ENCODE peak calls at places on chromosomes 13 and 19, in six cellular contexts. One of them, this sample, is unnamed.

GRCh38 chr19:30090476-30090875 is 148.4 kb downstream of the URI1 start:
- DNase-seq in SK-N-SH: no peak
- DNase-seq in H1: no peak
- DNase-seq in GM12878: no peak
- DNase-seq in K562: no peak
- DNase-seq in HepG2: no peak
- DNase-seq in this sample: no peak

GRCh38 chr13:108859202-108860012 is 230.0 kb downstream of the MYO16 start:
- DNase-seq in SK-N-SH: no peak
- DNase-seq in GM12878: no peak
- DNase-seq in K562: no peak
- DNase-seq in HepG2: no peak
- DNase-seq in H1: no peak
- DNase-seq in this sample: no peak

GRCh38 chr19:23817519-23817918 is 58.8 kb upstream of the ZNF681 start:
- DNase-seq in SK-N-SH: peak; percentile 24
- DNase-seq in H1: no peak
- DNase-seq in K562: peak; percentile 73
- DNase-seq in HepG2: peak; percentile 22
- DNase-seq in GM12878: no peak
- DNase-seq in this sample: no peak

GRCh38 chr19:35476149-35476548 is 14.1 kb downstream of the KRTDAP start:
- DNase-seq in GM12878: no peak
- DNase-seq in H1: no peak
- DNase-seq in HepG2: no peak
- DNase-seq in SK-N-SH: no peak
- DNase-seq in K562: peak; percentile 53
- DNase-seq in this sample: no peak

GRCh38 chr13:44075113-44075512 is 195.4 kb downstream of the LACC1 start:
- DNase-seq in SK-N-SH: no peak
- DNase-seq in HepG2: no peak
- DNase-seq in GM12878: no peak
- DNase-seq in K562: no peak
- DNase-seq in H1: no peak
- DNase-seq in this sample: no peak

GRCh38 chr19:51691122-51692064 is 1.7 kb upstream of the SPACA6 start:
- DNase-seq in SK-N-SH: peak; percentile 42
- DNase-seq in GM12878: no peak
- DNase-seq in K562: no peak
- DNase-seq in H1: no peak
- DNase-seq in HepG2: no peak
- DNase-seq in this sample: no peak

GRCh38 chr19:45523642-45524256 is 16.5 kb downstream of the VASP start:
- DNase-seq in SK-N-SH: peak; percentile 94
- DNase-seq in K562: peak; percentile 81
- DNase-seq in HepG2: peak; percentile 82
- DNase-seq in GM12878: peak; percentile 57
- DNase-seq in H1: peak; percentile 64
- DNase-seq in this sample: peak; percentile 80

GRCh38 chr13:76928456-76928855 is 19.9 kb upstream of the ACOD1 start:
- DNase-seq in SK-N-SH: no peak
- DNase-seq in HepG2: no peak
- DNase-seq in GM12878: no peak
- DNase-seq in H1: no peak
- DNase-seq in K562: no peak
- DNase-seq in this sample: no peak

GRCh38 chr19:47860602-47861297 is 1.7 kb downstream of the TPRX2 start:
- DNase-seq in H1: no peak
- DNase-seq in SK-N-SH: no peak
- DNase-seq in K562: no peak
- DNase-seq in GM12878: no peak
- DNase-seq in HepG2: no peak
- DNase-seq in this sample: no peak

GRCh38 chr13:21048901-21049655 is 12.3 kb downstream of the LATS2 start:
- DNase-seq in SK-N-SH: no peak
- DNase-seq in K562: no peak
- DNase-seq in HepG2: no peak
- DNase-seq in H1: no peak
- DNase-seq in GM12878: no peak
- DNase-seq in this sample: no peak

GRCh38 chr13:45916036-45916435 is 64.5 kb upstream of the SIAH3 start:
- DNase-seq in GM12878: no peak
- DNase-seq in K562: peak; percentile 3
- DNase-seq in SK-N-SH: no peak
- DNase-seq in H1: no peak
- DNase-seq in HepG2: no peak
- DNase-seq in this sample: no peak

GRCh38 chr13:34360702-34361101 is 542.8 kb downstream of the RFC3 start:
- DNase-seq in H1: no peak
- DNase-seq in K562: no peak
- DNase-seq in GM12878: no peak
- DNase-seq in HepG2: no peak
- DNase-seq in SK-N-SH: no peak
- DNase-seq in this sample: no peak
- TF ChIP-seq TAF1 in H1: no peak
- TF ChIP-seq TAF1 in K562: no peak
- TF ChIP-seq TAF1 in GM12878: no peak
- TF ChIP-seq TAF1 in HepG2: no peak
- TF ChIP-seq TAF1 in SK-N-SH: no peak
- TF ChIP-seq TAF1 in this sample: no peak

DNA sequence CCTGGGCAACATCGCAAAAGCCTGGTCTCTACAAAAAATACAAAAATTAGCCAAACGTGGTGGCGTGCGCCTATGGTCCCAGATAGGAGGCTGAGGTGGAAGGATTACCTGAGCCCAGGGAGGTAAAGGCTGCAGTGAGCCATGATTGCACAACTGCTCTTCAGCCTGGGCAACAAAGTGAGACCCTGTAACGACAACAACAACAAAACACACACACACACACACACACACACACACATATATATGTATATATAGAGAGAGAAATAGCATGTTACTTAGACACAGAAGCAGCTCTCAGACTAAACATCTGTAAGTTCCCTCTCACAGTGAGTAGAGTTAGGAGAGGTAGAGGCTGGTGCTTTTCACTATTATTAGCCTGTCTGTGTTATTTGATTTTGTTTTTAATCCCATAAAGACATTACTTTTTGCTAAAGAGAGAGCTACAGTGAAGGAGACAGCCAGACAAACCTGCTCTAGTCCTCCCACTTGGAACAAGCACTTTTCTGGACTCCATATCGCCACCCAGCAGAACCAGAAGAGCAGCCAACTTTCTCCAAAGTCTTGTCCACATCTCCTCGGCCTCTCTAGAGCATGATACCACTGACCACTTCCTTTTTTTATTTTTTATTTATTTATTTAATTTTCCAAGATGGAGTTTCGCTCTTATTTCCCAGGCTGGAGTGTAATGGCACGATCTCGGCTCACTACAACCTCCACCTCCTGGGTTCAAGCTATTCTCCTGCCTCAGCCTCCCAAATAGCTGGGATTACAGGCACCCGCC is 2.8 kb upstream of the LIN7B start:
- DNase-seq in K562: no peak
- DNase-seq in H1: no peak
- DNase-seq in GM12878: no peak
- DNase-seq in SK-N-SH: no peak
- DNase-seq in HepG2: no peak
- DNase-seq in this sample: no peak
- TF ChIP-seq POLR2AphosphoS5 in K562: no peak
- TF ChIP-seq POLR2AphosphoS5 in H1: no peak
- TF ChIP-seq POLR2AphosphoS5 in GM12878: peak; percentile 45
- TF ChIP-seq POLR2AphosphoS5 in SK-N-SH: no peak
- TF ChIP-seq POLR2AphosphoS5 in HepG2: no peak
- TF ChIP-seq POLR2AphosphoS5 in this sample: no peak

DNA sequence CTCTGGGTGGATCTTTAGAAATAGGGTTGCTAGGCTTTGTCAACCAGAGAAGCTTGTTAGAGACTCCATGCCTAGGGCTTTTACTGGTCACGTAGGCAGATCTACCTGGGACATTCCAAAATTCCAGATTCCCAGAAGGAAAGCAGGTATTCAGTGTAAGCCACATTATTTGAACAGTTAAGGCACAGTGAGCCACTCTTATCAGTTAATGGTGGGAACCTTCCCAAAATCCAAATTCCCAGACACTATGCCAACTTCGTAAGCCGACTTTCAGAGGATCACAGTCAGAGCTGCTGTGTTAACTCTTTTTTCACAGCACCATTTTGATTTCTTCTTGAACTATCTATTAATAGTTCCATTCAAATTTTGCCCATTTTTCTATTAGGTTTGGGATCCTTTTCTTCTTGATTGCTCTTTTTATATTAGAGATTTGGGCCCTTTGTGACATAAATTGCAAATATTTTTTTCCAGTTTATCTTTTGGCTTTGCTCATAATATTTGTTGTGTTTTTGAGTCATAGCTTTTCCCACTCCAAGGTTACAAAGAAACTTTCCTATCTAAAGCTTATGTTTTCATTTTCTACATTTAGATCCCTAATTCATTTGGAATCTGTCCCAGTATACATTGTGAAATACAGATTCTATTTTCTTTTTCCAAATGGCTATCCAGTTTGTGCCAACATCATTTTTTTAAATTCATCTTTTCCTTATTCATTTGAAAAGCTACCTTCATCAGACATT is 77.3 kb downstream of the DHRS12 start:
- DNase-seq in GM12878: no peak
- DNase-seq in H1: no peak
- DNase-seq in K562: no peak
- DNase-seq in SK-N-SH: no peak
- DNase-seq in HepG2: no peak
- DNase-seq in this sample: no peak
- TF ChIP-seq TAF1 in GM12878: no peak
- TF ChIP-seq TAF1 in H1: no peak
- TF ChIP-seq TAF1 in K562: no peak
- TF ChIP-seq TAF1 in SK-N-SH: no peak
- TF ChIP-seq TAF1 in HepG2: no peak
- TF ChIP-seq TAF1 in this sample: no peak

DNA sequence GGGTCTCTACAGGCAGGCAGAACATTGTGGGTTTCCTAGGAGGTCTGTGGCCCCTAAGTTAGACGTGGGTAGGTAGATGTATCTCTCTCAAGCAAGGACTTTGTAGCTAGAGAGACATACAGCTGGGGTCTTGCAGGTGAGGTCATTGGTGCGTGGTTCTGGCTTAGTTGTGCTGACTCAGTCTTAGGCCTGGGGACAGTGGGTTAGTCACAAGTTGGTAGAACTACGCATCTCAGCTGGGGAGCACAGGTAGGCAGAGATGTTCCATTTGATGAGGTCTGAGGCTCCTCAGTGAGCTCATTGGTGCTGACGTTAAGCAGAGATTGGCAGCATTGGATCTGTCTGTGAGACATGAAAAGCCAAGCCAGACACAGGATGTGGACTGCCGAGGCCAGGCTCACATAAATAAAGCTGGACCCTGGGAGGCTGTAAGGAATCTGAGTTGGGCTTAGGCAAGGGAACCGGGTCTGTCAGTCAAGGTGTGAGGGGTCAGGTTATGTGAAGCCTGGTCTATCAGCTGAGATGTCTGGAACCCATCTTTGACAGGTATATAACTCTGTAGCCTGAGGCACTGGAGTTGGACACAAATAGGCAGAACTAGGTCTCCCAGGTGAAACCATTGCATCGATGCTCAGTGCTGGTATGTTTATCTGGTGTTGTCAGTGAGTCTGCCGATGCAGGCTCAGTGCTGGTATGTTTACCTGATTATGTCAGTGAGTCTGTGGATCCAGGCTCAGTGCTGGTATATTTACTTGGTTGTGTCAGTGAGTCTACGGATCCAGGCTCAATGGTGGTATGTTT is 17.4 kb upstream of the PDCD2L start:
- DNase-seq in SK-N-SH: no peak
- DNase-seq in GM12878: no peak
- DNase-seq in K562: no peak
- DNase-seq in H1: no peak
- DNase-seq in HepG2: no peak
- DNase-seq in this sample: no peak
- TF ChIP-seq POLR2AphosphoS5 in SK-N-SH: no peak
- TF ChIP-seq POLR2AphosphoS5 in GM12878: no peak
- TF ChIP-seq POLR2AphosphoS5 in K562: peak; percentile 23
- TF ChIP-seq POLR2AphosphoS5 in H1: no peak
- TF ChIP-seq POLR2AphosphoS5 in HepG2: no peak
- TF ChIP-seq POLR2AphosphoS5 in this sample: no peak

GRCh38 chr19:54952591-54953344 is 5.4 kb upstream of the NLRP7 start:
- DNase-seq in SK-N-SH: no peak
- DNase-seq in K562: peak; percentile 42
- DNase-seq in HepG2: no peak
- DNase-seq in H1: no peak
- DNase-seq in GM12878: no peak
- DNase-seq in this sample: no peak
- TF ChIP-seq TAF1 in SK-N-SH: no peak
- TF ChIP-seq TAF1 in K562: no peak
- TF ChIP-seq TAF1 in HepG2: no peak
- TF ChIP-seq TAF1 in H1: no peak
- TF ChIP-seq TAF1 in GM12878: no peak
- TF ChIP-seq TAF1 in this sample: no peak